ENCODE peak calls at places on chromosomes 12 and 14, in eight cellular contexts. One of them, this sample, is unnamed.

GRCh38 chr12:50677858-50678257 is 86.0 kb upstream of the ATF1 start:
- DNase-seq in epithelial cell of esophagus: no peak
- DNase-seq in progenitor cell of endocrine pancreas: no peak
- DNase-seq in tibial artery: no peak
- DNase-seq in keratinocyte: no peak
- DNase-seq in left ventricle myocardium inferior: no peak
- DNase-seq in transverse colon: no peak
- DNase-seq in nephron progenitor cell: no peak
- DNase-seq in this sample: peak

GRCh38 chr12:92619730-92620684 is 82.8 kb upstream of the PLEKHG7 start:
- DNase-seq in epithelial cell of esophagus: no peak
- DNase-seq in tibial artery: no peak
- DNase-seq in transverse colon: no peak
- DNase-seq in keratinocyte: no peak
- DNase-seq in progenitor cell of endocrine pancreas: no peak
- DNase-seq in nephron progenitor cell: no peak
- DNase-seq in left ventricle myocardium inferior: no peak
- DNase-seq in this sample: no peak

GRCh38 chr12:51900323-51900889 is 6.9 kb upstream of the ACVRL1 start:
- DNase-seq in nephron progenitor cell: no peak
- DNase-seq in progenitor cell of endocrine pancreas: no peak
- DNase-seq in left ventricle myocardium inferior: no peak
- DNase-seq in tibial artery: peak
- DNase-seq in transverse colon: no peak
- DNase-seq in epithelial cell of esophagus: no peak
- DNase-seq in keratinocyte: no peak
- DNase-seq in this sample: no peak

GRCh38 chr14:44565968-44566367 is 58.9 kb upstream of the FSCB start:
- DNase-seq in epithelial cell of esophagus: no peak
- DNase-seq in progenitor cell of endocrine pancreas: no peak
- DNase-seq in left ventricle myocardium inferior: no peak
- DNase-seq in tibial artery: no peak
- DNase-seq in keratinocyte: no peak
- DNase-seq in transverse colon: no peak
- DNase-seq in nephron progenitor cell: no peak
- DNase-seq in this sample: no peak

GRCh38 chr12:10235761-10236631 is 23.3 kb downstream of the GABARAPL1 start:
- DNase-seq in left ventricle myocardium inferior: no peak
- DNase-seq in keratinocyte: no peak
- DNase-seq in progenitor cell of endocrine pancreas: no peak
- DNase-seq in nephron progenitor cell: peak
- DNase-seq in transverse colon: no peak
- DNase-seq in epithelial cell of esophagus: peak
- DNase-seq in tibial artery: no peak
- DNase-seq in this sample: no peak

GRCh38 chr12:102216086-102216691 is 18.6 kb upstream of the PMCH start:
- DNase-seq in nephron progenitor cell: no peak
- DNase-seq in epithelial cell of esophagus: peak
- DNase-seq in keratinocyte: no peak
- DNase-seq in transverse colon: no peak
- DNase-seq in progenitor cell of endocrine pancreas: no peak
- DNase-seq in tibial artery: no peak
- DNase-seq in left ventricle myocardium inferior: no peak
- DNase-seq in this sample: peak

GRCh38 chr14:101934751-101935150 is 29.6 kb upstream of the DYNC1H1 start:
- DNase-seq in left ventricle myocardium inferior: no peak
- DNase-seq in keratinocyte: no peak
- DNase-seq in tibial artery: peak
- DNase-seq in transverse colon: no peak
- DNase-seq in progenitor cell of endocrine pancreas: no peak
- DNase-seq in nephron progenitor cell: no peak
- DNase-seq in epithelial cell of esophagus: no peak
- DNase-seq in this sample: no peak

GRCh38 chr12:27969011-27969900 is 3.3 kb downstream of the PTHLH start:
- DNase-seq in progenitor cell of endocrine pancreas: peak
- DNase-seq in nephron progenitor cell: peak
- DNase-seq in left ventricle myocardium inferior: peak
- DNase-seq in tibial artery: no peak
- DNase-seq in epithelial cell of esophagus: peak
- DNase-seq in transverse colon: no peak
- DNase-seq in keratinocyte: no peak
- DNase-seq in this sample: no peak

GRCh38 chr12:1798734-1799067 is 21.7 kb upstream of the LRTM2 start:
- DNase-seq in tibial artery: no peak
- DNase-seq in epithelial cell of esophagus: no peak
- DNase-seq in transverse colon: no peak
- DNase-seq in nephron progenitor cell: no peak
- DNase-seq in keratinocyte: no peak
- DNase-seq in progenitor cell of endocrine pancreas: no peak
- DNase-seq in left ventricle myocardium inferior: no peak
- DNase-seq in this sample: no peak

GRCh38 chr12:52990206-52990605 is 16.1 kb upstream of the EIF4B start:
- DNase-seq in epithelial cell of esophagus: no peak
- DNase-seq in left ventricle myocardium inferior: no peak
- DNase-seq in progenitor cell of endocrine pancreas: no peak
- DNase-seq in nephron progenitor cell: no peak
- DNase-seq in tibial artery: peak
- DNase-seq in transverse colon: no peak
- DNase-seq in keratinocyte: no peak
- DNase-seq in this sample: no peak

DNA sequence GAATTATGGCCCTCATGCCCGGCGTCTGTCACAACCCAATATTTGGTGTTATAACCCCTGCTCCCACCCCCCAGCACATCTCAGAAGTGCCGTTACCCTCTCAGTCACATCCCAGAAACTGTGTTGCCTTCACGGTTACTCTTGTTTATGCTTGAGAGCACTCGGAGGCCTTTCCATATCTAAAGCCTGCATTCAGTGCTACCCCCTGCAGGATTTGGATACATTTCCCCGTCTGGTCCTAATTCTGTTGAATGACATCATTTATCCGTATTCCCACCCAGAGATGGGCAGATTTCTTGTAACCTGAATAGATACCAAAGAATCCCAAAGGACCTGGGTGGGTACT is 19.1 kb upstream of the FOS start:
- DNase-seq in epithelial cell of esophagus: no peak
- DNase-seq in progenitor cell of endocrine pancreas: no peak
- DNase-seq in keratinocyte: no peak
- DNase-seq in transverse colon: no peak
- DNase-seq in left ventricle myocardium inferior: no peak
- DNase-seq in tibial artery: no peak
- DNase-seq in nephron progenitor cell: no peak
- DNase-seq in this sample: peak
- TF ChIP-seq CTCF in epithelial cell of esophagus: no peak
- TF ChIP-seq CTCF in progenitor cell of endocrine pancreas: peak
- TF ChIP-seq CTCF in keratinocyte: no peak
- TF ChIP-seq CTCF in transverse colon: peak
- TF ChIP-seq CTCF in left ventricle myocardium inferior: peak
- TF ChIP-seq CTCF in tibial artery: peak
- TF ChIP-seq CTCF in nephron progenitor cell: no peak
- TF ChIP-seq CTCF in this sample: no peak

GRCh38 chr12:100668939-100669536 is 95.6 kb downstream of the GAS2L3 start:
- DNase-seq in tibial artery: no peak
- DNase-seq in epithelial cell of esophagus: peak
- DNase-seq in progenitor cell of endocrine pancreas: peak
- DNase-seq in keratinocyte: peak
- DNase-seq in transverse colon: peak
- DNase-seq in left ventricle myocardium inferior: peak
- DNase-seq in nephron progenitor cell: peak
- DNase-seq in this sample: peak
- TF ChIP-seq CTCF in tibial artery: peak
- TF ChIP-seq CTCF in epithelial cell of esophagus: peak
- TF ChIP-seq CTCF in progenitor cell of endocrine pancreas: peak
- TF ChIP-seq CTCF in keratinocyte: peak
- TF ChIP-seq CTCF in transverse colon: peak
- TF ChIP-seq CTCF in left ventricle myocardium inferior: peak
- TF ChIP-seq CTCF in nephron progenitor cell: peak
- TF ChIP-seq CTCF in this sample: peak

DNA sequence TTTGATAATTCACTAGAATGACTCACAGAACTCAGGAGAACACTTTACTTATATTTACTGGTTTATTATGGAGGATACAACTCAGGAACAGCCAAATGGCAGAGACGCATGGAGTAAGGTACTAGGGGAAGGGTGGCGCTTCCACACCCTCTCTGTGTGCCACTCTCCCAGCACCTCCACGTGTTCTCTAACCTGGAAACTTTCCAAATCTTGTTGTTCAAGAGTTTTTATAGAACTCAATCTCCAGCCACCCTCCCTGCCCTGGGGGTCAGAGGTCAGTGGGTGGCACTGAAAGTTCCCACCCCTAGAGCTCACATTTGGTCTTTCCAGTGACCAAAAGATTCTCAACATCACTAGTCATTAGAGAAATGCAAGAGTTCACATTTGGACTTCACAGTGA is 13.2 kb downstream of the TRIM9 start:
- DNase-seq in progenitor cell of endocrine pancreas: no peak
- DNase-seq in nephron progenitor cell: no peak
- DNase-seq in keratinocyte: no peak
- DNase-seq in tibial artery: no peak
- DNase-seq in left ventricle myocardium inferior: no peak
- DNase-seq in epithelial cell of esophagus: no peak
- DNase-seq in transverse colon: peak
- DNase-seq in this sample: no peak
- TF ChIP-seq CTCF in progenitor cell of endocrine pancreas: no peak
- TF ChIP-seq CTCF in nephron progenitor cell: no peak
- TF ChIP-seq CTCF in keratinocyte: no peak
- TF ChIP-seq CTCF in tibial artery: no peak
- TF ChIP-seq CTCF in left ventricle myocardium inferior: no peak
- TF ChIP-seq CTCF in epithelial cell of esophagus: no peak
- TF ChIP-seq CTCF in transverse colon: no peak
- TF ChIP-seq CTCF in this sample: no peak

DNA sequence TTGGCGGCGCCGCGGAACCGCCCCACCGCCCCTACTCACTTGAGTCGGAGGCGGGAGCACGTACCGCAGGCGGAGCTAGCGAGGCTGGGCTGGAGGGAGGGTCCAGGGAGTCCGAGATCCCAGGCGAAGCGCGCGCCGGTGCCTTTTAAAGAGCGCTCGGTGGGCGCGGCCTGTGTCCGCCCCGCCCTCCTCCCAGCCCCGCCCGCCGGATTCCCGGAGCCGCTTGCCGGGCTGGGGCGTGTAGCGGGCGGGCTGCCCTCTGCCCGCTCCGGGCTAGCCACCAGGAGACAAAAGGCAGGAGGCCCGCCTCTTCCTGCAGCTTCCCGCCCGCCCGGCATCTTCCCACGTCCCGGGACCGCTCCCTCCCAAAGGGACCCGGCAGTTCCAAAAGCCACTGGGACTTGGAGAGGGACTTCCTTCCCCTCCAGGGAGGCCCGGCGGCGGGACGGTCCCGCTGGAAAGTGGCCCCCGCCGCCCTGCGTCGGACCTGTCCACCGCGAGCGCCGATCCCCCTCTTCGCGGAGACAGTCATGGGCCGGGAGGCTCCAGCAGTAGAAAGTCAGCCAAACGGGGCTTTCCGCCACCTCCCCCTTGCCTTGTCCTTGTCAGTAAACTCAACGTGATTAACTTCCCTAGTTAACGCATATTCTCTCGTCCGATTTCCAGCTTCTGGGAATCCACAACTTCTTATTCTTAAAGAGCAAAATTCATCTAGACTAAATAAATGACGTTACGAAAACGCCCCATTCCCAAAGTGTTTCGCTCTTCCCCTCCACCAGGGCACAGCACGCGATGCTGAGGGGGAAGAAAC is at the start of gene CSRP2:
- DNase-seq in epithelial cell of esophagus: peak
- DNase-seq in tibial artery: peak
- DNase-seq in transverse colon: peak
- DNase-seq in keratinocyte: no peak
- DNase-seq in nephron progenitor cell: peak
- DNase-seq in left ventricle myocardium inferior: peak
- DNase-seq in progenitor cell of endocrine pancreas: peak
- DNase-seq in this sample: peak
- TF ChIP-seq CTCF in epithelial cell of esophagus: peak
- TF ChIP-seq CTCF in tibial artery: peak
- TF ChIP-seq CTCF in transverse colon: no peak
- TF ChIP-seq CTCF in keratinocyte: no peak
- TF ChIP-seq CTCF in nephron progenitor cell: peak
- TF ChIP-seq CTCF in left ventricle myocardium inferior: peak
- TF ChIP-seq CTCF in progenitor cell of endocrine pancreas: peak
- TF ChIP-seq CTCF in this sample: peak

GRCh38 chr14:39107624-39108023 is 4.6 kb upstream of the SEC23A start:
- DNase-seq in tibial artery: no peak
- DNase-seq in left ventricle myocardium inferior: no peak
- DNase-seq in nephron progenitor cell: no peak
- DNase-seq in progenitor cell of endocrine pancreas: no peak
- DNase-seq in transverse colon: no peak
- DNase-seq in keratinocyte: no peak
- DNase-seq in epithelial cell of esophagus: peak
- DNase-seq in this sample: no peak
- TF ChIP-seq CTCF in tibial artery: no peak
- TF ChIP-seq CTCF in left ventricle myocardium inferior: peak
- TF ChIP-seq CTCF in nephron progenitor cell: peak
- TF ChIP-seq CTCF in progenitor cell of endocrine pancreas: peak
- TF ChIP-seq CTCF in transverse colon: peak
- TF ChIP-seq CTCF in keratinocyte: peak
- TF ChIP-seq CTCF in epithelial cell of esophagus: peak
- TF ChIP-seq CTCF in this sample: no peak

GRCh38 chr12:93979189-93979588 is 169.2 kb upstream of the PLXNC1 start:
- DNase-seq in left ventricle myocardium inferior: no peak
- DNase-seq in transverse colon: peak
- DNase-seq in keratinocyte: no peak
- DNase-seq in progenitor cell of endocrine pancreas: no peak
- DNase-seq in epithelial cell of esophagus: peak
- DNase-seq in nephron progenitor cell: no peak
- DNase-seq in tibial artery: no peak
- DNase-seq in this sample: no peak
- TF ChIP-seq CTCF in left ventricle myocardium inferior: peak
- TF ChIP-seq CTCF in transverse colon: peak
- TF ChIP-seq CTCF in keratinocyte: peak
- TF ChIP-seq CTCF in progenitor cell of endocrine pancreas: peak
- TF ChIP-seq CTCF in epithelial cell of esophagus: peak
- TF ChIP-seq CTCF in nephron progenitor cell: peak
- TF ChIP-seq CTCF in tibial artery: no peak
- TF ChIP-seq CTCF in this sample: peak